ENCODE peak calls at places on chromosomes 3 and 15, in five cellular contexts. V is stimulated activated CD4-positive, alpha-beta T cell treated with anti-CD3 and anti-CD28 coated beads, TNF-alpha, amount 100 ng/mL, for 4 hours; P is iPS DF 19.7; J is HCT116; W is globus pallidus. D is an unnamed sample.

GRCh38 chr15:62783303-62783957 is 259.1 kb upstream of the TPM1 start:
- DNase-seq in V (no peak), P (no peak), J (no peak), W (no peak), D (no peak)

GRCh38 chr3:178475062-178475461 is 61.2 kb upstream of the KCNMB2 start:
- DNase-seq in V (no peak), P (no peak), J (no peak), W (no peak), D (no peak)

GRCh38 chr15:95557226-95558046 is 773.1 kb upstream of the NR2F2 start:
- DNase-seq in V (no peak), P (no peak), J (peak; percentile 83), W (no peak), D (no peak)

GRCh38 chr15:74867562-74868458 is 5.4 kb downstream of the SCAMP2 start:
- DNase-seq in V (no peak), P (no peak), J (no peak), W (peak; percentile 33), D (no peak)

GRCh38 chr3:57876632-57877031 is 120.5 kb downstream of the SLMAP start:
- DNase-seq in V (no peak), P (no peak), J (no peak), W (no peak), D (no peak)

GRCh38 chr3:56782900-56783299 is 18.8 kb downstream of the ARHGEF3 start:
- DNase-seq in V (no peak), P (no peak), J (no peak), W (no peak), D (no peak)

GRCh38 chr3:4986175-4986610 is 7.0 kb downstream of the BHLHE40 start:
- DNase-seq in V (no peak), P (no peak), J (no peak), W (no peak), D (no peak)

GRCh38 chr3:197466586-197467399 is 89.0 kb downstream of the BDH1 start:
- DNase-seq in V (no peak), P (no peak), J (no peak), W (no peak), D (no peak)

GRCh38 chr3:162998205-162998604 is 1501.6 kb downstream of the OTOL1 start:
- DNase-seq in V (no peak), P (no peak), J (no peak), W (no peak), D (no peak)

GRCh38 chr3:17290894-17291293 is 406.1 kb downstream of the PLCL2 start:
- DNase-seq in V (no peak), P (no peak), J (no peak), W (no peak), D (no peak)

GRCh38 chr3:154783053-154784037 is 296.8 kb upstream of the MME start:
- DNase-seq in V (no peak), P (no peak), J (no peak), W (peak; percentile 12), D (no peak)

GRCh38 chr3:193997228-193998192 is 138.4 kb upstream of the HES1 start:
- DNase-seq in V (no peak), P (no peak), J (no peak), W (no peak), D (peak; percentile 73)

GRCh38 chr15:75695206-75695605 is 17.4 kb downstream of the CSPG4 start:
- DNase-seq in V (no peak), P (no peak), J (no peak), W (no peak), D (no peak)

GRCh38 chr3:32453346-32453745 is 49.3 kb downstream of the CMTM6 start:
- DNase-seq in V (no peak), P (no peak), J (no peak), W (no peak), D (no peak)

GRCh38 chr3:52146811-52147210 is 7.4 kb downstream of the POC1A start:
- DNase-seq in V (no peak), P (no peak), J (no peak), W (no peak), D (no peak)

GRCh38 chr15:49031764-49032270 is 14.4 kb downstream of the SECISBP2L start:
- DNase-seq in V (no peak), P (no peak), J (no peak), W (no peak), D (no peak)

GRCh38 chr3:187735837-187736236 is 9.4 kb downstream of the BCL6 start:
- DNase-seq in V (no peak), P (no peak), J (no peak), W (no peak), D (no peak)

GRCh38 chr3:189139631-189140030 is 32.1 kb upstream of the TPRG1 start:
- DNase-seq in V (no peak), P (no peak), J (no peak), W (no peak), D (no peak)

GRCh38 chr3:190424478-190425439 is 24.9 kb downstream of the TMEM207 start:
- DNase-seq in V (no peak), P (peak; percentile 40), J (peak; percentile 78), W (peak; percentile 63), D (peak; percentile 74)

GRCh38 chr3:11211531-11212300 is 57.4 kb downstream of the HRH1 start:
- DNase-seq in V (no peak), P (no peak), J (no peak), W (no peak), D (no peak)

GRCh38 chr3:55362206-55362960 is 124.7 kb downstream of the WNT5A start:
- DNase-seq in V (no peak), P (no peak), J (no peak), W (no peak), D (no peak)

GRCh38 chr15:70478251-70478990 is 284.9 kb downstream of the UACA start:
- DNase-seq in V (no peak), P (no peak), J (no peak), W (peak; percentile 49), D (no peak)

GRCh38 chr15:70195171-70195807 is 97.6 kb upstream of the TLE3 start:
- DNase-seq in V (no peak), P (no peak), J (no peak), W (no peak), D (peak; percentile 8)

GRCh38 chr15:45522931-45523331 is 376 bp upstream of the SLC30A4 start:
- DNase-seq in V (no peak), P (no peak), J (no peak), W (peak; percentile 60), D (peak; percentile 73)

GRCh38 chr3:195893121-195893449 is 15.3 kb downstream of the TNK2 start:
- DNase-seq in V (no peak), P (no peak), J (no peak), W (no peak), D (peak; percentile 84)

D was measured in Right ventricle myocardium inferior.